ENCODE peak calls at places on chromosome 10, in six cellular contexts. Q, O, S, M, G and V are unnamed samples.

GRCh38 chr10:47307381-47307780 is 7.4 kb downstream of the GDF10 start:
- DNase-seq in Q (no peak), O (no peak), S (no peak), M (no peak), G (no peak), V (no peak)

GRCh38 chr10:75465110-75465509 is 33.7 kb downstream of the LRMDA start:
- DNase-seq in Q (no peak), O (no peak), S (no peak), M (no peak), G (no peak), V (no peak)

GRCh38 chr10:43110318-43111071 is 27.8 kb upstream of the CSGALNACT2 start:
- DNase-seq in Q (no peak), O (peak; percentile 46), S (no peak), M (no peak), G (no peak), V (no peak)

GRCh38 chr10:45418859-45419672 is 45.0 kb downstream of the ALOX5 start:
- DNase-seq in Q (peak; percentile 77), O (peak; percentile 53), S (no peak), M (peak; percentile 85), G (peak; percentile 48), V (peak; percentile 87)

GRCh38 chr10:59340279-59340678 is 22.1 kb downstream of the FAM13C start:
- DNase-seq in Q (no peak), O (no peak), S (no peak), M (no peak), G (no peak), V (no peak)

GRCh38 chr10:23186697-23187096 is 5.4 kb upstream of the PTF1A start:
- DNase-seq in Q (no peak), O (no peak), S (no peak), M (no peak), G (no peak), V (no peak)

GRCh38 chr10:100006241-100006886 is 3.4 kb downstream of the DNMBP start:
- DNase-seq in Q (peak; percentile 37), O (no peak), S (no peak), M (peak; percentile 59), G (no peak), V (peak; percentile 55)

GRCh38 chr10:43137701-43137970 is 609 bp upstream of the CSGALNACT2 start:
- DNase-seq in Q (peak; percentile 49), O (peak; percentile 45), S (no peak), M (no peak), G (no peak), V (peak; percentile 64)

GRCh38 chr10:65313406-65313805 is 1612.4 kb upstream of the LRRTM3 start:
- DNase-seq in Q (no peak), O (no peak), S (no peak), M (no peak), G (no peak), V (no peak)

GRCh38 chr10:130547368-130547767 is 411.2 kb downstream of the GLRX3 start:
- DNase-seq in Q (peak; percentile 5), O (no peak), S (no peak), M (no peak), G (no peak), V (no peak)

GRCh38 chr10:104218751-104219150 is 13.4 kb downstream of the CFAP43 start:
- DNase-seq in Q (no peak), O (no peak), S (no peak), M (no peak), G (no peak), V (no peak)

GRCh38 chr10:80633383-80633860 is 95.7 kb downstream of the SH2D4B start:
- DNase-seq in Q (no peak), O (no peak), S (no peak), M (no peak), G (no peak), V (no peak)

GRCh38 chr10:7593068-7593467 is 73.7 kb downstream of the ITIH5 start:
- DNase-seq in Q (no peak), O (no peak), S (no peak), M (no peak), G (no peak), V (no peak)

GRCh38 chr10:118568327-118568848 is 27.1 kb downstream of the PRLHR start:
- DNase-seq in Q (peak; percentile 64), O (peak; percentile 62), S (no peak), M (no peak), G (peak; percentile 93), V (peak; percentile 63)

GRCh38 chr10:968546-969199 is 19.6 kb upstream of the GTPBP4 start:
- DNase-seq in Q (no peak), O (no peak), S (no peak), M (no peak), G (no peak), V (no peak)

GRCh38 chr10:112926906-112927688 is 22.9 kb upstream of the TCF7L2 start:
- DNase-seq in Q (no peak), O (no peak), S (no peak), M (no peak), G (no peak), V (no peak)

GRCh38 chr10:132448248-132448731 is 51.3 kb downstream of the PWWP2B start:
- DNase-seq in Q (peak; percentile 87), O (peak; percentile 91), S (no peak), M (peak; percentile 70), G (peak; percentile 55), V (peak; percentile 85)

GRCh38 chr10:132447446-132448247 is 50.6 kb downstream of the PWWP2B start:
- DNase-seq in Q (peak; percentile 94), O (peak; percentile 72), S (no peak), M (peak; percentile 42), G (no peak), V (peak; percentile 56)

GRCh38 chr10:132446195-132446581 is 49.2 kb downstream of the PWWP2B start:
- DNase-seq in Q (no peak), O (no peak), S (no peak), M (no peak), G (no peak), V (no peak)

GRCh38 chr10:132445516-132446194 is 48.7 kb downstream of the PWWP2B start:
- DNase-seq in Q (no peak), O (no peak), S (no peak), M (no peak), G (no peak), V (no peak)

GRCh38 chr10:132446661-132447445 is 49.9 kb downstream of the PWWP2B start:
- DNase-seq in Q (peak; percentile 92), O (peak; percentile 92), S (no peak), M (peak; percentile 48), G (no peak), V (peak; percentile 75)
- TF ChIP-seq CTCF in Q (peak; percentile 69), O (peak; percentile 40), S (peak; percentile 60), M (peak; percentile 49), G (peak; percentile 37), V (peak; percentile 33)

DNA sequence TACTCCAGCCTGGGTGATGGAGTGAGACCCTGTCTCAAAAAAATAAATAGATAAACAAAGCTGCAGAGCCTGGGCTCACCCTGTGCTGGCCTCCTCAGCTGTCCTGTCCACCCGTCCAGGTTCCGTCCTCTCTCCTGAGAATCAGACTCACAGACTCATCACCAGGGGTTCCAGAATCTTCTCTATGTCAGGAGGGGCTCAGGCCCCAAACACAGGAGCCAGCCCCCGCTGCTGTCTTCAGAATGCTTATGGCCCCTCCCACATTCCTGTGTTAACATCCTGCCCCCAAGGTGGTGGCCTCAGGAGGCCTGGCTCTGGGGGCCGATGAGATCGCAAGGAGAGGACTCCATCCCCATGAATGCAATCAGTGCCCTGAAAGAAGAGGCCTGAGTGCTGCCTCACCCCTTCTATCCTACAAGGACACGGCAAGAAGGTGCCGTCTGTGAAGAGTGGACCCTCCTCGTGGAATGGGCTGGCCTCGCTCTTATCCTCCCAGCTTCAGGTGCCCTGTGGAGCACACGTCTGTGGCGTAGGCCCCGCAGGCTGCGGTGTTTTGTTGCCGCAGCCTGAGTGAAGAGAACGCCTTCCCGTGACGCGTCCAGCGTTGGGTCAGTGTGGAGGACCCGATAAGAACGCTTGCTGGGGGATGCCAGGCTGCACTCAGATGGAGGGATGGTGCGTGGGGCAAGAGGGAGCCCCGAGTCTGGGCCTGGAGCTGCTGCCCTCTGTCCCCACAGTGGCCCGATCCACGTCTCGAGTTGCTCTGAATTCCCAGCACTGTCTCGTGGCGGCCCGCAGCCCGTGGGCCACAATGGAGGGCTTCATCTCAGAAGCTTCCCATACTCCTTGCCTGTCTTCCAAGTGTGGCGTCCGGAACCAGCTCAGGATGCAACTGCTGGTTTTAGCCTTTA is 77.1 kb downstream of the INPP5A start:
- DNase-seq in Q (no peak), O (no peak), S (peak; percentile 70), M (no peak), G (no peak), V (no peak)
- TF ChIP-seq CTCF in Q (no peak), O (no peak), S (no peak), M (no peak), G (no peak), V (no peak)

DNA sequence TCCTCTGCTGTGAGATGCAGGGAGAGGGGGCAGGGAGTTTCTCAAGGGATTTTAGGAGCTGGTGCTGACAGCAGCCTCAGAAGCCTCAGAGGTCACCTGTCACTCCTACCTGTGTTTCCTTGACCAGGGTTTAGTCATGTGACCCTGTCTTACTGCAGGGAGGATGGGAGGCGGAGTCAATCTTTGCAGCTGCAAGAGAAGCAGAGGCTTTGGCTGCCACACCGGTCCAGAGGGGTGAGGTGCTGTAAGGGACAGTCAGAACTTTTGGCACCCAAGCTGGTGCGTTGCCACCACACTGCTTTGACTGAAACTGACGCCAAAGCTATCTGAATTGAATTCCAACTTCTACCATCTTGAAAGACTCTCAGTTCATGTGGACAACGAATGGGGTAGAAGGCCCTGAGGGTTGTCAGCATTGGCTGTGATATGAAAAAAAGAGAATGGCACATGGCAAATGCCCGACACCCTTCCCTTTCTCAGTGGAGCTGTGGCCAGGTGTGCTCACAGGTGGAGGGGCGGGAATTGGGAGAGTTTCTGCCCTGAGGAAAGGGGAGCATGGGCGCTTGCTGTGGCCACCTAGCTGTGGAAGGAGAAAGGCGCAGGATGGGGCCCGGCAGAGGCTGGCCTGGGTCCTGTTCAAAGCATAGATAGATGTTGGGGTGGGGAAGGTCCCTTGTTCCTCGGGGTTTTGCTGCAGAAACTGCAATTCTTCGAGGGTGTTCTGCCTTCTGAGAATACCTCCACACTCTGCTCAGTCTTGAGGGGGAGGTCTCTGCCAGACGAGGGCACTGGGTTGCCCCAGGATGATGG is 69.3 kb downstream of the ARHGAP22 start:
- DNase-seq in Q (no peak), O (peak; percentile 15), S (peak; percentile 55), M (no peak), G (no peak), V (no peak)
- TF ChIP-seq CTCF in Q (no peak), O (no peak), S (no peak), M (peak; percentile 25), G (no peak), V (peak; percentile 5)

GRCh38 chr10:34736976-34737771 is 77.9 kb downstream of the PARD3 start:
- DNase-seq in Q (no peak), O (peak; percentile 44), S (no peak), M (no peak), G (no peak), V (no peak)

GRCh38 chr10:34740321-34740720 is 74.8 kb downstream of the PARD3 start:
- DNase-seq in Q (no peak), O (no peak), S (no peak), M (no peak), G (no peak), V (no peak)

GRCh38 chr10:34739915-34740314 is 75.2 kb downstream of the PARD3 start:
- DNase-seq in Q (no peak), O (peak; percentile 64), S (no peak), M (no peak), G (no peak), V (no peak)

GRCh38 chr10:34734918-34735317 is 80.2 kb downstream of the PARD3 start:
- DNase-seq in Q (no peak), O (no peak), S (no peak), M (no peak), G (no peak), V (no peak)

DNA sequence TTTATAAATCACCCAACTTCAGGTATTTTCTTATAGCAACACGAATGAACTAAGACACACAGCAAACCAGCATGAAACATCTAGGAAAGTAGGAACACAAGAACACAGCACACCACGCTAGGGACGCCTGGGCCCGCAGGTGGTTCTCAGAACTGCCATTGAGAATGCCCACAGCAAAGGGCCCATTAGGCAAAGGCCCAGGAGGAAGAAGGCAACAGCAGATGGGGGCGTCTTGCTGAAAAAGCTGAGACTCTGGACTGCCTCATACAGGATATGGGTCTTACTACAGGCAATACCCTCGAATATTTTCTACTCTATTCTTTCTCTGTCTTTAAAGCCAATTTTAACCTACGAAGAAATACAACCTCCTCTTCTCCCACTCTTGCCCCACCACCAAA is 77.3 kb downstream of the PARD3 start:
- DNase-seq in Q (no peak), O (no peak), S (no peak), M (no peak), G (no peak), V (no peak)
- TF ChIP-seq CTCF in Q (no peak), O (no peak), S (no peak), M (no peak), G (no peak), V (no peak)